ENCODE peak calls at places on chromosomes 3 and 15, in ten cellular contexts. One of them, this sample, is unnamed.

GRCh38 chr3:138694287-138695007 is 85.9 kb downstream of the FAIM start:
- DNase-seq in RWPE1: peak
- DNase-seq in OCI-LY7: no peak
- DNase-seq in aorta: no peak
- DNase-seq in left ventricle myocardium inferior: no peak
- DNase-seq in SJSA1: peak
- DNase-seq in mesendoderm: peak
- DNase-seq in GM23248: peak
- DNase-seq in heart right ventricle: no peak
- DNase-seq in cardiac muscle cell: peak
- DNase-seq in this sample: peak

GRCh38 chr3:179921500-179921899 is 115.2 kb downstream of the PEX5L start:
- DNase-seq in RWPE1: no peak
- DNase-seq in OCI-LY7: no peak
- DNase-seq in aorta: no peak
- DNase-seq in left ventricle myocardium inferior: no peak
- DNase-seq in SJSA1: no peak
- DNase-seq in mesendoderm: no peak
- DNase-seq in GM23248: no peak
- DNase-seq in heart right ventricle: no peak
- DNase-seq in cardiac muscle cell: no peak
- DNase-seq in this sample: no peak

GRCh38 chr3:53074366-53074696 is 28.5 kb upstream of the SFMBT1 start:
- DNase-seq in RWPE1: no peak
- DNase-seq in OCI-LY7: no peak
- DNase-seq in aorta: peak
- DNase-seq in left ventricle myocardium inferior: no peak
- DNase-seq in SJSA1: no peak
- DNase-seq in mesendoderm: no peak
- DNase-seq in GM23248: no peak
- DNase-seq in heart right ventricle: no peak
- DNase-seq in cardiac muscle cell: no peak
- DNase-seq in this sample: no peak

GRCh38 chr3:184765047-184765729 is 46.8 kb upstream of the VPS8 start:
- DNase-seq in RWPE1: peak
- DNase-seq in OCI-LY7: no peak
- DNase-seq in aorta: no peak
- DNase-seq in left ventricle myocardium inferior: no peak
- DNase-seq in SJSA1: no peak
- DNase-seq in mesendoderm: no peak
- DNase-seq in GM23248: no peak
- DNase-seq in heart right ventricle: no peak
- DNase-seq in cardiac muscle cell: no peak
- DNase-seq in this sample: no peak

GRCh38 chr15:40244961-40245523 is 6.2 kb downstream of the PAK6 start:
- DNase-seq in RWPE1: no peak
- DNase-seq in OCI-LY7: no peak
- DNase-seq in aorta: peak
- DNase-seq in left ventricle myocardium inferior: no peak
- DNase-seq in SJSA1: no peak
- DNase-seq in mesendoderm: peak
- DNase-seq in GM23248: no peak
- DNase-seq in heart right ventricle: no peak
- DNase-seq in cardiac muscle cell: no peak
- DNase-seq in this sample: no peak

GRCh38 chr3:68973635-68974034 is 39.8 kb downstream of the EOGT start:
- DNase-seq in RWPE1: no peak
- DNase-seq in OCI-LY7: no peak
- DNase-seq in aorta: no peak
- DNase-seq in left ventricle myocardium inferior: no peak
- DNase-seq in SJSA1: no peak
- DNase-seq in mesendoderm: peak
- DNase-seq in GM23248: peak
- DNase-seq in heart right ventricle: no peak
- DNase-seq in cardiac muscle cell: peak
- DNase-seq in this sample: no peak

GRCh38 chr3:58009749-58010535 is 1.7 kb downstream of the FLNB start:
- DNase-seq in RWPE1: peak
- DNase-seq in OCI-LY7: peak
- DNase-seq in aorta: no peak
- DNase-seq in left ventricle myocardium inferior: no peak
- DNase-seq in SJSA1: no peak
- DNase-seq in mesendoderm: peak
- DNase-seq in GM23248: peak
- DNase-seq in heart right ventricle: no peak
- DNase-seq in cardiac muscle cell: no peak
- DNase-seq in this sample: no peak

GRCh38 chr3:15815696-15816095 is 17.9 kb upstream of the ANKRD28 start:
- DNase-seq in RWPE1: no peak
- DNase-seq in OCI-LY7: peak
- DNase-seq in aorta: no peak
- DNase-seq in left ventricle myocardium inferior: no peak
- DNase-seq in SJSA1: peak
- DNase-seq in mesendoderm: peak
- DNase-seq in GM23248: peak
- DNase-seq in heart right ventricle: no peak
- DNase-seq in cardiac muscle cell: peak
- DNase-seq in this sample: peak

GRCh38 chr15:95559875-95560394 is 770.6 kb upstream of the NR2F2 start:
- DNase-seq in RWPE1: peak
- DNase-seq in OCI-LY7: no peak
- DNase-seq in aorta: no peak
- DNase-seq in left ventricle myocardium inferior: no peak
- DNase-seq in SJSA1: peak
- DNase-seq in mesendoderm: peak
- DNase-seq in GM23248: peak
- DNase-seq in heart right ventricle: no peak
- DNase-seq in cardiac muscle cell: peak
- DNase-seq in this sample: peak

GRCh38 chr15:95556866-95557225 is 773.7 kb upstream of the NR2F2 start:
- DNase-seq in RWPE1: no peak
- DNase-seq in OCI-LY7: no peak
- DNase-seq in aorta: no peak
- DNase-seq in left ventricle myocardium inferior: no peak
- DNase-seq in SJSA1: peak
- DNase-seq in mesendoderm: peak
- DNase-seq in GM23248: no peak
- DNase-seq in heart right ventricle: peak
- DNase-seq in cardiac muscle cell: peak
- DNase-seq in this sample: no peak

GRCh38 chr15:95557226-95558046 is 773.1 kb upstream of the NR2F2 start:
- DNase-seq in RWPE1: peak
- DNase-seq in OCI-LY7: no peak
- DNase-seq in aorta: no peak
- DNase-seq in left ventricle myocardium inferior: no peak
- DNase-seq in SJSA1: peak
- DNase-seq in mesendoderm: peak
- DNase-seq in GM23248: peak
- DNase-seq in heart right ventricle: no peak
- DNase-seq in cardiac muscle cell: peak
- DNase-seq in this sample: peak

GRCh38 chr15:95558131-95558530 is 772.4 kb upstream of the NR2F2 start:
- DNase-seq in RWPE1: peak
- DNase-seq in OCI-LY7: no peak
- DNase-seq in aorta: no peak
- DNase-seq in left ventricle myocardium inferior: no peak
- DNase-seq in SJSA1: peak
- DNase-seq in mesendoderm: no peak
- DNase-seq in GM23248: peak
- DNase-seq in heart right ventricle: no peak
- DNase-seq in cardiac muscle cell: peak
- DNase-seq in this sample: no peak

DNA sequence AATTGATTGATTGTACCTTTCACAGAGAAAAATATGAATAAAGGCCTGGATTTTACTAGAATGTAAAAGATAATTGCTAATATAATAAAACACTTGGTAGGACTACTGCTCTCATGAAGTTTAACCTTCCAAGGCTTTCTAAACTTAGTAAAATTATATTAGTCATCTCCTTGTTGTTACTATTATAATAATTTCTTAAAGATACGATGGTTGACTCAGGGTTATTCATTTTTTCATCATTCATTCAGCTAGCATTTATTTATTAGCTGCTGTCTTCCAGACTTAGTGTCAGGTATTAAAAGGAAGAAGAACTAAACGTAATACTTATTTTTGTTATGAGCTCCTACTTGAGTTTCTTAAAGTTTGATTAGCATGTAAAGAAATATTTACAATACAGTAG is 771.6 kb upstream of the NR2F2 start:
- DNase-seq in RWPE1: no peak
- DNase-seq in OCI-LY7: no peak
- DNase-seq in aorta: no peak
- DNase-seq in left ventricle myocardium inferior: no peak
- DNase-seq in SJSA1: no peak
- DNase-seq in mesendoderm: no peak
- DNase-seq in GM23248: peak
- DNase-seq in heart right ventricle: no peak
- DNase-seq in cardiac muscle cell: no peak
- DNase-seq in this sample: no peak
- H3K27ac ChIP-seq in RWPE1: no peak
- H3K27ac ChIP-seq in OCI-LY7: no peak
- H3K27ac ChIP-seq in aorta: no peak
- H3K27ac ChIP-seq in left ventricle myocardium inferior: no peak
- H3K27ac ChIP-seq in SJSA1: peak
- H3K27ac ChIP-seq in mesendoderm: no peak
- H3K27ac ChIP-seq in GM23248: peak
- H3K27ac ChIP-seq in heart right ventricle: no peak
- H3K27ac ChIP-seq in cardiac muscle cell: no peak
- H3K27ac ChIP-seq in this sample: no peak

GRCh38 chr3:30750967-30751366 is 143.5 kb downstream of the GADL1 start:
- DNase-seq in RWPE1: no peak
- DNase-seq in OCI-LY7: peak
- DNase-seq in aorta: no peak
- DNase-seq in left ventricle myocardium inferior: no peak
- DNase-seq in SJSA1: no peak
- DNase-seq in mesendoderm: peak
- DNase-seq in GM23248: no peak
- DNase-seq in heart right ventricle: no peak
- DNase-seq in cardiac muscle cell: no peak
- DNase-seq in this sample: no peak
- H3K27ac ChIP-seq in RWPE1: no peak
- H3K27ac ChIP-seq in OCI-LY7: no peak
- H3K27ac ChIP-seq in aorta: no peak
- H3K27ac ChIP-seq in left ventricle myocardium inferior: no peak
- H3K27ac ChIP-seq in SJSA1: no peak
- H3K27ac ChIP-seq in mesendoderm: no peak
- H3K27ac ChIP-seq in GM23248: no peak
- H3K27ac ChIP-seq in heart right ventricle: no peak
- H3K27ac ChIP-seq in cardiac muscle cell: no peak
- H3K27ac ChIP-seq in this sample: no peak

DNA sequence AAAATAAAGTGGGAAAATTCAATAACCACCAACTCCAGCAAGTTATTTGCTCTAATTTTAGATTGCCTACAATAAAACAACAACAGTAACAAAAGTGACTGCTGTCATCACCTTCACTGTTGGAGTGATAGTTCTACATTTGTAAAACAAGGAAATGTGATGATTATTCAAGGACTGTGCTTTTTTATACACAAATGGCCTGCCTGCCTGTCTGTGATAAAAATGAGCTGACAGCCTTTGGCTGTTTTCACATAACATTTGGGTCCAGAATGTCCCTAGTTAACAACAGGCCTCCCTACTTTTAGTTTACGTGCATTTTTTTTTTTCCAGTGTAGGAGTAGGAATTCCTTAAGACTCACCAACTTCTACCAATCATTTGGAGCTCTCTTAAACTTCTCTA is 768.8 kb downstream of the PDCD6IP start:
- DNase-seq in RWPE1: no peak
- DNase-seq in OCI-LY7: no peak
- DNase-seq in aorta: no peak
- DNase-seq in left ventricle myocardium inferior: no peak
- DNase-seq in SJSA1: no peak
- DNase-seq in mesendoderm: no peak
- DNase-seq in GM23248: no peak
- DNase-seq in heart right ventricle: no peak
- DNase-seq in cardiac muscle cell: no peak
- DNase-seq in this sample: no peak
- H3K27ac ChIP-seq in RWPE1: no peak
- H3K27ac ChIP-seq in OCI-LY7: no peak
- H3K27ac ChIP-seq in aorta: peak
- H3K27ac ChIP-seq in left ventricle myocardium inferior: peak
- H3K27ac ChIP-seq in SJSA1: no peak
- H3K27ac ChIP-seq in mesendoderm: no peak
- H3K27ac ChIP-seq in GM23248: no peak
- H3K27ac ChIP-seq in heart right ventricle: peak
- H3K27ac ChIP-seq in cardiac muscle cell: no peak
- H3K27ac ChIP-seq in this sample: no peak

GRCh38 chr15:90564109-90564508 is 34.4 kb downstream of the CRTC3 start:
- DNase-seq in RWPE1: no peak
- DNase-seq in OCI-LY7: peak
- DNase-seq in aorta: no peak
- DNase-seq in left ventricle myocardium inferior: no peak
- DNase-seq in SJSA1: no peak
- DNase-seq in mesendoderm: no peak
- DNase-seq in GM23248: no peak
- DNase-seq in heart right ventricle: no peak
- DNase-seq in cardiac muscle cell: no peak
- DNase-seq in this sample: no peak
- H3K27ac ChIP-seq in RWPE1: no peak
- H3K27ac ChIP-seq in OCI-LY7: no peak
- H3K27ac ChIP-seq in aorta: peak
- H3K27ac ChIP-seq in left ventricle myocardium inferior: peak
- H3K27ac ChIP-seq in SJSA1: no peak
- H3K27ac ChIP-seq in mesendoderm: no peak
- H3K27ac ChIP-seq in GM23248: no peak
- H3K27ac ChIP-seq in heart right ventricle: no peak
- H3K27ac ChIP-seq in cardiac muscle cell: no peak
- H3K27ac ChIP-seq in this sample: no peak

GRCh38 chr15:45414215-45414885 is 36.0 kb upstream of the GATM start:
- DNase-seq in RWPE1: no peak
- DNase-seq in OCI-LY7: no peak
- DNase-seq in aorta: no peak
- DNase-seq in left ventricle myocardium inferior: no peak
- DNase-seq in SJSA1: no peak
- DNase-seq in mesendoderm: no peak
- DNase-seq in GM23248: no peak
- DNase-seq in heart right ventricle: no peak
- DNase-seq in cardiac muscle cell: no peak
- DNase-seq in this sample: no peak
- H3K27ac ChIP-seq in RWPE1: no peak
- H3K27ac ChIP-seq in OCI-LY7: no peak
- H3K27ac ChIP-seq in aorta: no peak
- H3K27ac ChIP-seq in left ventricle myocardium inferior: no peak
- H3K27ac ChIP-seq in SJSA1: no peak
- H3K27ac ChIP-seq in mesendoderm: no peak
- H3K27ac ChIP-seq in GM23248: no peak
- H3K27ac ChIP-seq in heart right ventricle: no peak
- H3K27ac ChIP-seq in cardiac muscle cell: no peak
- H3K27ac ChIP-seq in this sample: no peak

GRCh38 chr15:57324590-57324890 is 51.8 kb upstream of the CGNL1 start:
- DNase-seq in RWPE1: no peak
- DNase-seq in OCI-LY7: no peak
- DNase-seq in aorta: no peak
- DNase-seq in left ventricle myocardium inferior: no peak
- DNase-seq in SJSA1: peak
- DNase-seq in mesendoderm: no peak
- DNase-seq in GM23248: no peak
- DNase-seq in heart right ventricle: no peak
- DNase-seq in cardiac muscle cell: no peak
- DNase-seq in this sample: no peak
- H3K27ac ChIP-seq in RWPE1: no peak
- H3K27ac ChIP-seq in OCI-LY7: no peak
- H3K27ac ChIP-seq in aorta: no peak
- H3K27ac ChIP-seq in left ventricle myocardium inferior: no peak
- H3K27ac ChIP-seq in SJSA1: no peak
- H3K27ac ChIP-seq in mesendoderm: no peak
- H3K27ac ChIP-seq in GM23248: no peak
- H3K27ac ChIP-seq in heart right ventricle: no peak
- H3K27ac ChIP-seq in cardiac muscle cell: no peak
- H3K27ac ChIP-seq in this sample: no peak

GRCh38 chr3:129422897-129423296 is 5.5 kb downstream of the EFCAB12 start:
- DNase-seq in RWPE1: no peak
- DNase-seq in OCI-LY7: no peak
- DNase-seq in aorta: no peak
- DNase-seq in left ventricle myocardium inferior: no peak
- DNase-seq in SJSA1: no peak
- DNase-seq in mesendoderm: no peak
- DNase-seq in GM23248: no peak
- DNase-seq in heart right ventricle: no peak
- DNase-seq in cardiac muscle cell: no peak
- DNase-seq in this sample: no peak
- H3K27ac ChIP-seq in RWPE1: no peak
- H3K27ac ChIP-seq in OCI-LY7: no peak
- H3K27ac ChIP-seq in aorta: no peak
- H3K27ac ChIP-seq in left ventricle myocardium inferior: no peak
- H3K27ac ChIP-seq in SJSA1: no peak
- H3K27ac ChIP-seq in mesendoderm: no peak
- H3K27ac ChIP-seq in GM23248: no peak
- H3K27ac ChIP-seq in heart right ventricle: no peak
- H3K27ac ChIP-seq in cardiac muscle cell: no peak
- H3K27ac ChIP-seq in this sample: no peak